ENCODE peak calls at places on chromosomes 1 and 21, in five cellular contexts. A, I, P, K and O are unnamed samples.

GRCh38 chr1:8165595-8166360 is 139.7 kb upstream of the ERRFI1 start:
- DNase-seq in A (no peak), I (no peak), P (no peak), K (no peak), O (no peak)

GRCh38 chr1:162019006-162019405 is 4.7 kb downstream of the OLFML2B start:
- DNase-seq in A (peak), I (peak), P (peak), K (no peak), O (peak)

GRCh38 chr1:15028117-15028516 is 125.4 kb upstream of the TMEM51 start:
- DNase-seq in A (peak), I (peak), P (peak), K (peak), O (peak)

GRCh38 chr1:85109475-85109874 is 61.2 kb upstream of the MCOLN3 start:
- DNase-seq in A (peak), I (peak), P (peak), K (peak), O (peak)

GRCh38 chr1:39676951-39677350 is 5.0 kb upstream of the NT5C1A start:
- DNase-seq in A (peak), I (no peak), P (no peak), K (no peak), O (no peak)

GRCh38 chr1:230509281-230509977 is 83.3 kb upstream of the PGBD5 start:
- DNase-seq in A (no peak), I (no peak), P (peak), K (peak), O (peak)

GRCh38 chr1:41373373-41373772 is 12.1 kb downstream of the FOXO6 start:
- DNase-seq in A (no peak), I (no peak), P (no peak), K (no peak), O (no peak)

GRCh38 chr1:10283318-10283984 is 73.1 kb downstream of the KIF1B start:
- DNase-seq in A (no peak), I (no peak), P (no peak), K (no peak), O (no peak)

GRCh38 chr21:34191876-34192275 is 118.5 kb downstream of the MRPS6 start:
- DNase-seq in A (no peak), I (no peak), P (no peak), K (no peak), O (no peak)

GRCh38 chr1:222583079-222583478 is 6.7 kb downstream of the TAF1A start:
- DNase-seq in A (no peak), I (no peak), P (no peak), K (no peak), O (no peak)

GRCh38 chr1:192448026-192448578 is 127.5 kb upstream of the RGS1 start:
- DNase-seq in A (no peak), I (no peak), P (no peak), K (no peak), O (peak)

GRCh38 chr1:116997011-116997410 is 4.5 kb upstream of the CD101 start:
- DNase-seq in A (no peak), I (peak), P (no peak), K (no peak), O (no peak)

GRCh38 chr1:158039380-158039779 is 45.9 kb downstream of the KIRREL1 start:
- DNase-seq in A (no peak), I (no peak), P (no peak), K (no peak), O (peak)

GRCh38 chr1:198846506-198847010 is 207.7 kb downstream of the PTPRC start:
- DNase-seq in A (no peak), I (no peak), P (no peak), K (no peak), O (no peak)

GRCh38 chr21:45982758-45983731 is 1.5 kb downstream of the COL6A1 start:
- DNase-seq in A (no peak), I (peak), P (no peak), K (no peak), O (no peak)
- H3K4me3 ChIP-seq in A (no peak), I (peak), P (peak), K (peak), O (peak)

GRCh38 chr21:26912466-26912865 is 54.4 kb downstream of the ADAMTS5 start:
- DNase-seq in A (no peak), I (no peak), P (no peak), K (no peak), O (no peak)

GRCh38 chr21:26909972-26910371 is 56.9 kb downstream of the ADAMTS5 start:
- DNase-seq in A (no peak), I (peak), P (no peak), K (no peak), O (no peak)
- TF ChIP-seq CTCF in A (no peak), I (peak), P (peak), K (no peak), O (no peak)

DNA sequence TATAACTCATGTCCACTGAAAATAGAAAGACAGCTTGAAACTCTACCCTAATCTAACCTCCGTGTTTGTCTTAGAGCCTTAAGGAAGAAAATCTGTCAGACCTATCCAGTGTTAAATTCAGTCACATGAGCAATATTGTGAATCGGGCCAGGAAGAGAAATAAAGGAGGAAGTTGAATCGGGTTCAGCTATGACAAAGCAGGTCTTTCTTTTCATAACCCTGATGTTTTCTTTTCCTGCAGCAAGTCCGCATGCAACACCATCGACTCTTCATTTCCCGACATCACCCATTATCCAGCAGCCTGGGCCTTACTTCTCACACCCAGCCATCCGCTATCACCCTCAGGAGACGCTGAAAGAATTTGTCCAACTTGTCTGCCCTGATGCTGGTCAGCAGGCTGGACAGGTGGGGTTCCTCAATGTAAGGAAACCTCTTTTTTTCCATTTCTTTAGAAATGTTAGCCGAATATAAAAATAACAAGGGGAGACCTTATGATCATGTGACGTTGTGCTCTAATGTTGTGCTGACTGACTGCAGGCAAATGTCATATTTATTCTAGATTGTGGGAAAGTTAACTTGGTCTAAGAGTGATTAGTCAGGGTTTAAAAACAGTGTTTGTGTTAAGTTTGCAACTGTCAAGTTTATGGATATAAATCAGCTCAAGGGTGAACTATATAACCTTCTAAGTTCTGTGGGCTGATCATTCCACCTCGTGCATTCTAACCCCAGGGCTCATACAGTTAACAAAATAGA is 320.9 kb downstream of the TM2D1 start:
- DNase-seq in A (no peak), I (no peak), P (no peak), K (no peak), O (no peak)
- H3K4me3 ChIP-seq in A (no peak), I (no peak), P (no peak), K (no peak), O (no peak)

GRCh38 chr1:109787211-109787844 is 23.6 kb upstream of the EPS8L3 start:
- DNase-seq in A (no peak), I (peak), P (no peak), K (no peak), O (no peak)
- TF ChIP-seq CTCF in A (no peak), I (no peak), P (no peak), K (no peak), O (no peak)

GRCh38 chr1:67171574-67171955 is 5.3 kb downstream of the IL23R start:
- DNase-seq in A (no peak), I (no peak), P (no peak), K (no peak), O (no peak)

GRCh38 chr1:67174716-67175284 is 8.5 kb downstream of the IL23R start:
- DNase-seq in A (no peak), I (no peak), P (no peak), K (no peak), O (no peak)

GRCh38 chr1:67171978-67172377 is 5.7 kb downstream of the IL23R start:
- DNase-seq in A (no peak), I (no peak), P (no peak), K (no peak), O (no peak)

GRCh38 chr1:67173988-67174387 is 7.7 kb downstream of the IL23R start:
- DNase-seq in A (no peak), I (no peak), P (no peak), K (no peak), O (no peak)

DNA sequence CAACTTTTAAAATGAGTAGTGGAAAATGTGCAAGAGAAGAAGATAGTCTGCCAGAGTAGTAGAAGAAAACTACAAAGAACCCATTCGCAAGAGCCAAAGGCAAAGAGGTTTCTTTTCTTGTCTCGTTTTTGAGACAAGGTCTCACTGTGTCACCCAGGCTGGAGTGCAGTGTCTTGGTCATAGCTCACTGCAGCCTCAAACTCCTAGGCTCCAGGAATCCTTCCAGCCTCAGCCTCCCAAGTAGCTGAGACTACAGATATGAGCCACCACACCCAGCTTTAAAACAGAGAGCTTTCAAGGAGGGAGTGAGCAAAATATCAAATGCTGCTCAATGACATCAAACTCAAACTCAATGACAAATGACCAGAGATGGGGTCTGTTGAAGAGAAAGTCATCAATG is 9.5 kb downstream of the IL23R start:
- DNase-seq in A (no peak), I (no peak), P (no peak), K (no peak), O (no peak)
- H3K4me3 ChIP-seq in A (no peak), I (no peak), P (no peak), K (no peak), O (no peak)

DNA sequence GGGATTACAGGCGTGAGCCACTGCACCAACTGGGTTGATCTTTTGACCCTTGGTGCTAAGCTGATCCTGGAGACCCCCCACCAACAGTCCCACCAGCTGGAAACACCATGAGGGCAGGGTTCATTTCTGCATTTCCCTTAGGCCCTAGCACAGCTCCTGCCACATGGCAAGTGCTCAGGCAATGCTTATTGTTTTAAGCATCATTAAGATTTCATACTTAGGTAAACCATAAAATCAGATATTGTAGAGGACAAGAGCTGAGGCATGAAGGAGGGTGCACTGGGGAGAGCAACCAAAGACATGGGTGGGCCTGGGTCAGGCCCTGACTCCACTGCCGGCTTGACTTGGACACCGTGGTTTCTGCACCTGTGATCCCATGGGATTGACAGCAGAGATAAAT is 17.7 kb downstream of the CHIT1 start:
- DNase-seq in A (no peak), I (no peak), P (no peak), K (no peak), O (no peak)
- TF ChIP-seq CTCF in A (no peak), I (no peak), P (no peak), K (no peak), O (no peak)

DNA sequence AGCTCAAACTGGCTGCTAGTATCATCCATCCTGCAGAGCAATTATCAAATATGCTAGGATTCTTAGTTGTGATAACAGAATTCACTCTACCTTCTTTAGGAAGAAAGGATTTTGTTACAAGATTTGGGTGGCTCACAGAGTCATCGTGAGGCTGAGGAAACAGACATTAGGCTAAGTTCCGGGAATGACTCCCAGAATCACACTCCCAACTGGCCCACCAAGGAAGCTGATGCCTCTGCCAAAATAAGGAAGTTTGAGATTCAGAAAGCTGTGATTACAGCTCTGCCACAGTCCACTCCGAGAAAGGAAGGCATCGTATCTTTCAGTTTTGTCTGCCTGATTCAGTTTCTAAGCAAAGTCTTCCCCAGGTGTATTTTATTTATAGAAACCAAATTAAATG is 50.6 kb upstream of the LYPLAL1 start:
- DNase-seq in A (no peak), I (no peak), P (no peak), K (peak), O (peak)
- H3K4me3 ChIP-seq in A (no peak), I (no peak), P (no peak), K (no peak), O (no peak)

GRCh38 chr1:29342351-29342750 is 106.0 kb downstream of the PTPRU start:
- DNase-seq in A (no peak), I (no peak), P (no peak), K (no peak), O (no peak)

GRCh38 chr1:29343476-29343875 is 107.2 kb downstream of the PTPRU start:
- DNase-seq in A (no peak), I (no peak), P (no peak), K (no peak), O (no peak)

GRCh38 chr1:29341936-29342335 is 105.6 kb downstream of the PTPRU start:
- DNase-seq in A (no peak), I (peak), P (no peak), K (no peak), O (no peak)

GRCh38 chr1:29335573-29335972 is 99.3 kb downstream of the PTPRU start:
- DNase-seq in A (no peak), I (no peak), P (no peak), K (no peak), O (no peak)

DNA sequence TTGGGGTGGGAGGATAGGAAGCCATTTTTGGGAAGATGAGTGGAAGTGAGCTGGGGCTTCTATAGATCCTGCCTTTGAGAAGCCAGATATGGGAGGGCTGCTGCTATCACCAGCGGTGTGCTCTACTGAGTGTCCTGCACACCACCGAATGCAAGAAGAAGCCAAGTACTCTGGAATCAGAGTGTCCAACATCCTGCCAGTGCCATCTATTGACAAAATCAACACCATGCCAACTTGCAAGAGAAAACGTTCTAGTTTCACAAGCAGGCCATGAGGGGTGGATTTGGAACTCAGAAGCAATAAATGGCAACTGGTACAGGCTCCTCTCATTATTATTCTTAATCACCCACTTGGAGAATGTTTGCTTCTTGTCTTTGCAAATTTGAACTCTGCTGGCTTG is 102.9 kb downstream of the PTPRU start:
- DNase-seq in A (no peak), I (peak), P (no peak), K (no peak), O (no peak)
- TF ChIP-seq CTCF in A (no peak), I (no peak), P (no peak), K (no peak), O (no peak)